ENCODE peak calls at places on chromosomes 7 and 10, in five cellular contexts. G is heart right ventricle, R is aorta, B is psoas muscle, I is MM.1S. A is an unnamed sample.

GRCh38 chr10:17951868-17952371 is at the start of gene SLC39A12:
- DNase-seq in G (no peak), R (no peak), B (no peak), I (no peak), A (no peak)

GRCh38 chr10:35232509-35232908 is 103.8 kb upstream of the CCNY start:
- DNase-seq in G (no peak), R (no peak), B (no peak), I (no peak), A (no peak)

GRCh38 chr10:101223274-101224059 is 5.8 kb downstream of the LBX1 start:
- DNase-seq in G (no peak), R (no peak), B (no peak), I (no peak), A (no peak)

GRCh38 chr10:72171175-72171630 is 44.6 kb upstream of the ANAPC16 start:
- DNase-seq in G (no peak), R (no peak), B (no peak), I (no peak), A (no peak)

GRCh38 chr7:84985073-84985784 is 201.6 kb downstream of the SEMA3D start:
- DNase-seq in G (no peak), R (no peak), B (no peak), I (peak; percentile 64), A (no peak)

GRCh38 chr7:47153076-47153475 is 428.8 kb downstream of the TNS3 start:
- DNase-seq in G (no peak), R (no peak), B (no peak), I (no peak), A (no peak)

GRCh38 chr10:44958196-44958896 is 1.3 kb upstream of the RASSF4 start:
- DNase-seq in G (no peak), R (no peak), B (no peak), I (no peak), A (no peak)

GRCh38 chr10:124152139-124152780 is 58.9 kb upstream of the CHST15 start:
- DNase-seq in G (peak; percentile 59), R (peak; percentile 85), B (peak; percentile 84), I (no peak), A (no peak)

GRCh38 chr7:113816639-113817038 is 102.2 kb downstream of the PPP1R3A start:
- DNase-seq in G (no peak), R (no peak), B (no peak), I (no peak), A (no peak)

GRCh38 chr10:119283818-119284217 is 76.4 kb downstream of the GRK5 start:
- DNase-seq in G (no peak), R (no peak), B (no peak), I (peak; percentile 88), A (no peak)

GRCh38 chr10:11553773-11554381 is 57.6 kb downstream of the USP6NL start:
- DNase-seq in G (no peak), R (no peak), B (no peak), I (peak; percentile 91), A (peak; percentile 82)

GRCh38 chr10:1047937-1048336 is 982 bp downstream of the IDI1 start:
- DNase-seq in G (no peak), R (no peak), B (no peak), I (peak; percentile 14), A (peak; percentile 52)

GRCh38 chr10:104318810-104319684 is 19.2 kb downstream of the ITPRIP start:
- DNase-seq in G (no peak), R (peak; percentile 44), B (peak; percentile 58), I (no peak), A (no peak)

GRCh38 chr7:14698239-14698638 is 204.3 kb downstream of the DGKB start:
- DNase-seq in G (no peak), R (no peak), B (no peak), I (no peak), A (peak; percentile 57)

GRCh38 chr10:28202941-28203352 is 99.9 kb downstream of the MPP7 start:
- DNase-seq in G (peak; percentile 27), R (peak; percentile 62), B (peak; percentile 70), I (no peak), A (no peak)

GRCh38 chr7:1944619-1945210 is 274.6 kb downstream of the ELFN1 start:
- DNase-seq in G (peak; percentile 10), R (peak; percentile 46), B (peak; percentile 48), I (no peak), A (no peak)

GRCh38 chr10:48907730-48908129 is 31.9 kb downstream of the LRRC18 start:
- DNase-seq in G (no peak), R (no peak), B (no peak), I (no peak), A (no peak)

GRCh38 chr10:15373199-15373598 is 2.1 kb upstream of the FAM171A1 start:
- DNase-seq in G (no peak), R (no peak), B (no peak), I (no peak), A (no peak)

GRCh38 chr7:69620650-69621049 is 22.4 kb downstream of the AUTS2 start:
- DNase-seq in G (no peak), R (no peak), B (no peak), I (no peak), A (no peak)

GRCh38 chr7:69620063-69620462 is 21.8 kb downstream of the AUTS2 start:
- DNase-seq in G (no peak), R (no peak), B (no peak), I (peak; percentile 13), A (peak; percentile 55)

GRCh38 chr7:69617364-69617763 is 19.1 kb downstream of the AUTS2 start:
- DNase-seq in G (no peak), R (no peak), B (no peak), I (no peak), A (no peak)

GRCh38 chr7:69622014-69622818 is 23.9 kb downstream of the AUTS2 start:
- DNase-seq in G (no peak), R (no peak), B (no peak), I (no peak), A (no peak)

GRCh38 chr7:69619619-69620018 is 21.3 kb downstream of the AUTS2 start:
- DNase-seq in G (no peak), R (no peak), B (no peak), I (no peak), A (no peak)
- H3K4me1 ChIP-seq in G (peaks cover 8% of the 10 kb centered on the region), R (no peaks in the 10 kb centered on the region), B (peaks cover 18% of the 10 kb centered on the region), I (no peaks in the 10 kb centered on the region), A (peaks cover 41% of the 10 kb centered on the region)

GRCh38 chr10:62917475-62918238 is 101.5 kb upstream of the EGR2 start:
- DNase-seq in G (no peak), R (no peak), B (no peak), I (no peak), A (no peak)
- H3K4me1 ChIP-seq in G (peaks cover 18% of the 10 kb centered on the region), R (no peaks in the 10 kb centered on the region), B (no peaks in the 10 kb centered on the region), I (no peaks in the 10 kb centered on the region), A (no peaks in the 10 kb centered on the region)

GRCh38 chr7:130850960-130851359 is 117.0 kb upstream of the KLF14 start:
- DNase-seq in G (no peak), R (no peak), B (no peak), I (no peak), A (no peak)
- H3K4me1 ChIP-seq in G (no peaks in the 10 kb centered on the region), R (no peaks in the 10 kb centered on the region), B (peaks cover 8% of the 10 kb centered on the region), I (no peaks in the 10 kb centered on the region), A (no peaks in the 10 kb centered on the region)

DNA sequence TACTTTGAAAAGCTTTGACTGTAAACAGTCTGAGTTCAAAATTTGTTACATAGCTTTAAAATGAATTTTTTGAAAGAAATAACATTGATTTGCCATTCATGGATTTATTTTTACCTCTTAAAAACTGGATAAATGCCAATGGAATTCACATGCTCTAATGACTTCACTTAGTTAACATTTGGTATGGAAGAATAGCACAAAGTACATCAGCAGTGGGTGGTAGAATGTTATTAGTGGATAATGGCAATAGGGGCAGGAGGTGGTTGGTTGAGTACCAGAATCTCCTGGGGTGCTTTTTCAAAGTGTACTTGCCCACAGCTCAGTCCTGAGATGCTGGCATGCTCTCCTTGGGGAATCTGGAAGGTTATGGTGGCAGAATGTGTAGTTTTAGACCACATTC is 4.7 kb downstream of the PPP1R9A start:
- DNase-seq in G (no peak), R (no peak), B (no peak), I (no peak), A (no peak)
- H3K4me1 ChIP-seq in G (peaks cover 9% of the 10 kb centered on the region), R (no peaks in the 10 kb centered on the region), B (peaks cover 26% of the 10 kb centered on the region), I (no peaks in the 10 kb centered on the region), A (no peaks in the 10 kb centered on the region)

GRCh38 chr7:5423272-5423843 is at the start of gene TNRC18:
- DNase-seq in G (peak; percentile 66), R (peak; percentile 73), B (peak; percentile 76), I (peak; percentile 51), A (peak; percentile 75)
- H3K4me1 ChIP-seq in G (peaks cover 34% of the 10 kb centered on the region), R (no peaks in the 10 kb centered on the region), B (peaks cover 8% of the 10 kb centered on the region), I (no peaks in the 10 kb centered on the region), A (peaks cover 23% of the 10 kb centered on the region)

DNA sequence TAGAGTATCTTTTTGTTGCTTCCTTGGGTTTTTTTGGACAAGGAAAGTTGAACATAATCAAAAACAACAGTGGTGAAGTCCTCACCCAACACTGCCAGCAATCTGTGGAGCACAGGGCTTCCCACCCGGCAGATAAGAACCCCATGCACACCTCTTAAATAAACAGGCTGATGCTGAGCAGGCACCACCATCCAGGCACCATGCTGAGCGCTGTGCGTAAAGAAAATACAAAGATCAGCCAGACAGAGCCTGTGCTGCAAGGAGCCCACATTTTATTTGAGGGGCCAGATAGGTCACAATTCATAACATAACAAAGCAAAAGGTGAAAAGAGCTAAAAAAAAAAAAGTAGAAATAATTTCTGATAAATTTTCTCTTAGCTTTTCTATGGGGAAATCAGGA is 231.2 kb downstream of the PTPRN2 start:
- DNase-seq in G (no peak), R (no peak), B (no peak), I (no peak), A (no peak)
- H3K4me1 ChIP-seq in G (no peaks in the 10 kb centered on the region), R (no peaks in the 10 kb centered on the region), B (no peaks in the 10 kb centered on the region), I (no peaks in the 10 kb centered on the region), A (no peaks in the 10 kb centered on the region)